ENCODE peak calls at places on chromosomes 13 and 19, in seven cellular contexts. T, Y, E, B, C, R and X are unnamed samples.

GRCh38 chr19:51546650-51547396 is 15.4 kb upstream of the SIGLEC6 start:
- DNase-seq in C (peak; percentile 94), Y (peak; percentile 21), R (no peak), E (no peak), T (no peak), B (no peak), X (no peak)

GRCh38 chr19:6740589-6741348 is 1.3 kb downstream of the TRIP10 start:
- DNase-seq in R (peak; percentile 54), E (no peak), B (peak; percentile 83), C (peak; percentile 54), Y (peak; percentile 87), T (peak; percentile 54), X (peak; percentile 82)

GRCh38 chr13:83881917-83882625 is at the start of gene SLITRK1:
- DNase-seq in B (peak; percentile 22), R (peak; percentile 81), C (peak; percentile 1), E (peak; percentile 43), T (no peak), Y (peak; percentile 58), X (peak; percentile 44)

GRCh38 chr19:36236304-36236945 is 21.5 kb downstream of the ZNF146 start:
- DNase-seq in E (no peak), Y (no peak), T (no peak), R (no peak), C (no peak), B (no peak), X (no peak)

GRCh38 chr13:46160474-46161066 is 21.4 kb downstream of the LCP1 start:
- DNase-seq in T (peak; percentile 65), Y (peak; percentile 95), R (peak; percentile 77), C (peak; percentile 49), E (peak; percentile 21), B (no peak), X (no peak)

GRCh38 chr13:72431981-72432617 is 295.3 kb downstream of the MZT1 start:
- DNase-seq in C (no peak), B (no peak), Y (no peak), T (no peak), E (no peak), R (no peak), X (no peak)

GRCh38 chr19:48954595-48955307 is at the start of gene BAX:
- DNase-seq in T (peak; percentile 93), C (peak; percentile 99), R (peak; percentile 98), B (peak; percentile 97), E (peak; percentile 91), Y (peak; percentile 99), X (peak; percentile 98)

GRCh38 chr19:5025027-5025426 is 56.1 kb downstream of the KDM4B start:
- DNase-seq in T (no peak), Y (peak; percentile 15), B (no peak), E (no peak), R (no peak), C (no peak), X (no peak)

GRCh38 chr13:80048802-80049201 is 292.1 kb downstream of the SPRY2 start:
- DNase-seq in R (peak; percentile 87), C (peak; percentile 92), T (peak; percentile 2), E (peak; percentile 28), Y (peak; percentile 91), B (peak; percentile 82), X (peak; percentile 82)

GRCh38 chr13:52599853-52600603 is 42.2 kb upstream of the HNRNPA1L2 start:
- DNase-seq in R (peak; percentile 43), B (peak; percentile 26), T (peak; percentile 21), Y (peak; percentile 88), C (peak; percentile 14), E (peak; percentile 27), X (peak; percentile 60)

GRCh38 chr13:47337781-47338507 is 441.1 kb upstream of the HTR2A start:
- DNase-seq in C (peak; percentile 29), Y (no peak), E (no peak), T (no peak), B (no peak), R (peak; percentile 34), X (no peak)

GRCh38 chr19:46998445-46999142 is 21.0 kb upstream of the NPAS1 start:
- DNase-seq in E (no peak), R (no peak), B (no peak), Y (peak; percentile 66), T (no peak), C (no peak), X (no peak)

GRCh38 chr13:45441633-45442032 is 23.1 kb upstream of the COG3 start:
- DNase-seq in Y (no peak), E (no peak), C (peak; percentile 13), R (peak; percentile 27), B (no peak), T (no peak), X (no peak)

GRCh38 chr13:21014666-21015170 is 46.7 kb downstream of the LATS2 start:
- DNase-seq in R (peak; percentile 61), C (peak; percentile 85), Y (peak; percentile 71), B (peak; percentile 51), E (no peak), T (no peak), X (peak; percentile 75)

GRCh38 chr13:109767023-109767422 is 19.4 kb downstream of the IRS2 start:
- DNase-seq in T (no peak), Y (no peak), C (no peak), B (no peak), R (no peak), E (no peak), X (no peak)

GRCh38 chr13:100176781-100177389 is 88.0 kb downstream of the PCCA start:
- DNase-seq in Y (no peak), B (no peak), E (peak; percentile 50), R (no peak), T (no peak), C (peak; percentile 5), X (no peak)

GRCh38 chr13:50537029-50537428 is 306.5 kb downstream of the DLEU7 start:
- DNase-seq in E (no peak), B (no peak), Y (no peak), C (no peak), T (no peak), R (no peak), X (no peak)

GRCh38 chr19:27824108-27824507 is 1388.8 kb downstream of the UQCRFS1 start:
- DNase-seq in C (no peak), E (no peak), B (no peak), R (no peak), Y (no peak), T (no peak), X (no peak)